ENCODE peak calls at places on chromosomes 4 and X, in nine cellular contexts. J, V, S, R, U, N, L, D and Q are unnamed samples.

GRCh38 chr4:139315221-139315675 is 13.0 kb upstream of the NDUFC1 start:
- DNase-seq in J (no peak), V (no peak), S (no peak), R (no peak), U (peak), N (no peak), L (peak), D (no peak), Q (no peak)

GRCh38 chr4:6148506-6149205 is 51.7 kb downstream of the JAKMIP1 start:
- DNase-seq in J (no peak), V (no peak), S (no peak), R (no peak), U (no peak), N (no peak), L (no peak), D (no peak), Q (no peak)

GRCh38 chr4:185256444-185256843 is 47.0 kb downstream of the SNX25 start:
- DNase-seq in J (no peak), V (peak), S (no peak), R (no peak), U (peak), N (no peak), L (no peak), D (no peak), Q (no peak)

GRCh38 chr4:56301181-56302076 is 85.9 kb downstream of the AASDH start:
- DNase-seq in J (peak), V (peak), S (peak), R (no peak), U (peak), N (peak), L (peak), D (peak), Q (peak)

GRCh38 chrX:105190252-105190853 is 30.1 kb downstream of the TEX13A start:
- DNase-seq in J (no peak), V (no peak), S (no peak), R (no peak), U (peak), N (no peak), L (peak), D (no peak), Q (peak)

GRCh38 chr4:150316332-150317205 is 238.3 kb downstream of the DCLK2 start:
- DNase-seq in J (no peak), V (no peak), S (no peak), R (no peak), U (no peak), N (no peak), L (peak), D (no peak), Q (peak)

GRCh38 chr4:152278505-152279301 is 257.2 kb downstream of the FBXW7 start:
- DNase-seq in J (no peak), V (no peak), S (no peak), R (no peak), U (peak), N (no peak), L (no peak), D (no peak), Q (no peak)

GRCh38 chr4:87540176-87541058 is 11.2 kb upstream of the SPARCL1 start:
- DNase-seq in J (no peak), V (peak), S (no peak), R (no peak), U (no peak), N (no peak), L (no peak), D (no peak), Q (no peak)

GRCh38 chr4:102253860-102254259 is 91.4 kb downstream of the SLC39A8 start:
- DNase-seq in J (no peak), V (no peak), S (no peak), R (no peak), U (peak), N (no peak), L (no peak), D (no peak), Q (no peak)

GRCh38 chr4:95129708-95130343 is 372.1 kb downstream of the BMPR1B start:
- DNase-seq in J (no peak), V (peak), S (no peak), R (no peak), U (peak), N (no peak), L (peak), D (no peak), Q (peak)

GRCh38 chrX:19739683-19740082 is 147.7 kb downstream of the SH3KBP1 start:
- DNase-seq in J (peak), V (peak), S (peak), R (peak), U (peak), N (peak), L (peak), D (peak), Q (peak)

GRCh38 chr4:113943863-113944262 is 35.6 kb downstream of the ARSJ start:
- DNase-seq in J (no peak), V (no peak), S (no peak), R (no peak), U (peak), N (no peak), L (no peak), D (peak), Q (no peak)

GRCh38 chrX:110863883-110864282 is 68.3 kb upstream of the CHRDL1 start:
- DNase-seq in J (no peak), V (no peak), S (no peak), R (no peak), U (no peak), N (no peak), L (no peak), D (no peak), Q (no peak)

GRCh38 chr4:142846729-142847606 is 867 bp upstream of the INPP4B start:
- DNase-seq in J (peak), V (no peak), S (peak), R (no peak), U (peak), N (peak), L (no peak), D (peak), Q (no peak)

GRCh38 chr4:72567821-72568620 is 1.0 kb downstream of the ADAMTS3 start:
- DNase-seq in J (no peak), V (peak), S (peak), R (no peak), U (peak), N (no peak), L (peak), D (peak), Q (peak)

GRCh38 chrX:71143508-71143907 is 1.1 kb upstream of the NLGN3 start:
- DNase-seq in J (no peak), V (no peak), S (no peak), R (no peak), U (no peak), N (no peak), L (no peak), D (no peak), Q (no peak)

GRCh38 chr4:106019771-106020170 is 124.5 kb downstream of the NPNT start:
- DNase-seq in J (no peak), V (peak), S (no peak), R (no peak), U (peak), N (no peak), L (no peak), D (no peak), Q (no peak)

GRCh38 chr4:89334311-89334710 is 26.7 kb upstream of the GPRIN3 start:
- DNase-seq in J (no peak), V (no peak), S (no peak), R (no peak), U (no peak), N (no peak), L (no peak), D (no peak), Q (peak)

GRCh38 chr4:54318904-54319303 is 89.8 kb downstream of the PDGFRA start:
- DNase-seq in J (no peak), V (peak), S (no peak), R (peak), U (peak), N (peak), L (peak), D (peak), Q (peak)

GRCh38 chrX:9873952-9874351 is 87.7 kb downstream of the SHROOM2 start:
- DNase-seq in J (peak), V (no peak), S (peak), R (peak), U (peak), N (peak), L (peak), D (peak), Q (peak)

GRCh38 chr4:110897779-110898178 is 274.9 kb upstream of the PITX2 start:
- DNase-seq in J (no peak), V (no peak), S (no peak), R (no peak), U (no peak), N (no peak), L (no peak), D (no peak), Q (no peak)

GRCh38 chrX:154596290-154596929 is 11.5 kb downstream of the CTAG1A start:
- DNase-seq in J (no peak), V (no peak), S (no peak), R (no peak), U (peak), N (no peak), L (peak), D (no peak), Q (peak)

GRCh38 chr4:108889696-108890475 is 127.0 kb upstream of the ETNPPL start:
- DNase-seq in J (no peak), V (no peak), S (no peak), R (no peak), U (no peak), N (no peak), L (no peak), D (no peak), Q (no peak)

GRCh38 chr4:749771-750666 is 44.4 kb downstream of the PCGF3 start:
- DNase-seq in J (no peak), V (peak), S (no peak), R (no peak), U (no peak), N (no peak), L (no peak), D (no peak), Q (no peak)

GRCh38 chrX:116267511-116268040 is 97.0 kb downstream of the AGTR2 start:
- DNase-seq in J (no peak), V (no peak), S (no peak), R (no peak), U (no peak), N (no peak), L (no peak), D (no peak), Q (no peak)

GRCh38 chr4:113646456-113646809 is 115.1 kb downstream of the CAMK2D start:
- DNase-seq in J (no peak), V (no peak), S (no peak), R (no peak), U (peak), N (no peak), L (no peak), D (no peak), Q (no peak)